ENCODE peak calls at places on chromosomes 7 and 10, in five cellular contexts. One of them, this sample, is unnamed.

GRCh38 chr7:97971120-97971989 is 18.6 kb downstream of the OCM2 start:
- DNase-seq in cardiac muscle cell: peak
- DNase-seq in heart right ventricle: peak
- DNase-seq in AG10803: peak
- DNase-seq in GM13976: peak
- DNase-seq in this sample: no peak

GRCh38 chr10:3542185-3542611 is 242.8 kb downstream of the KLF6 start:
- DNase-seq in cardiac muscle cell: no peak
- DNase-seq in GM13976: no peak
- DNase-seq in heart right ventricle: no peak
- DNase-seq in AG10803: peak
- DNase-seq in this sample: no peak

GRCh38 chr10:99266383-99266782 is 30.7 kb upstream of the HPSE2 start:
- DNase-seq in GM13976: no peak
- DNase-seq in heart right ventricle: no peak
- DNase-seq in cardiac muscle cell: no peak
- DNase-seq in AG10803: no peak
- DNase-seq in this sample: no peak

GRCh38 chr10:58754419-58755180 is 241.9 kb downstream of the BICC1 start:
- DNase-seq in GM13976: no peak
- DNase-seq in cardiac muscle cell: no peak
- DNase-seq in heart right ventricle: no peak
- DNase-seq in AG10803: peak
- DNase-seq in this sample: no peak

GRCh38 chr10:70309661-70310060 is 25.9 kb upstream of the NPFFR1 start:
- DNase-seq in AG10803: no peak
- DNase-seq in GM13976: no peak
- DNase-seq in cardiac muscle cell: no peak
- DNase-seq in heart right ventricle: no peak
- DNase-seq in this sample: no peak

GRCh38 chr10:51501396-51501795 is 198.0 kb downstream of the CSTF2T start:
- DNase-seq in cardiac muscle cell: no peak
- DNase-seq in AG10803: peak
- DNase-seq in heart right ventricle: no peak
- DNase-seq in GM13976: no peak
- DNase-seq in this sample: no peak

GRCh38 chr7:109246330-109247077 is 676.8 kb downstream of the DNAJB9 start:
- DNase-seq in GM13976: no peak
- DNase-seq in AG10803: peak
- DNase-seq in cardiac muscle cell: no peak
- DNase-seq in heart right ventricle: no peak
- DNase-seq in this sample: no peak

GRCh38 chr7:130148561-130148960 is 56.6 kb downstream of the TMEM209 start:
- DNase-seq in cardiac muscle cell: no peak
- DNase-seq in heart right ventricle: no peak
- DNase-seq in AG10803: peak
- DNase-seq in GM13976: no peak
- DNase-seq in this sample: no peak

GRCh38 chr7:90298145-90299038 is 22.7 kb downstream of the FAM237B start:
- DNase-seq in GM13976: peak
- DNase-seq in heart right ventricle: no peak
- DNase-seq in AG10803: peak
- DNase-seq in cardiac muscle cell: peak
- DNase-seq in this sample: no peak

GRCh38 chr7:105487559-105488218 is 34.4 kb downstream of the PUS7 start:
- DNase-seq in heart right ventricle: peak
- DNase-seq in cardiac muscle cell: no peak
- DNase-seq in GM13976: peak
- DNase-seq in AG10803: peak
- DNase-seq in this sample: no peak

GRCh38 chr10:11794566-11794965 is 28.6 kb upstream of the PROSER2 start:
- DNase-seq in cardiac muscle cell: no peak
- DNase-seq in GM13976: no peak
- DNase-seq in heart right ventricle: no peak
- DNase-seq in AG10803: no peak
- DNase-seq in this sample: no peak

GRCh38 chr7:49645296-49645695 is 128.1 kb upstream of the VWC2 start:
- DNase-seq in heart right ventricle: no peak
- DNase-seq in cardiac muscle cell: no peak
- DNase-seq in AG10803: no peak
- DNase-seq in GM13976: no peak
- DNase-seq in this sample: no peak

GRCh38 chr7:103341466-103341865 is 3.1 kb downstream of the DNAJC2 start:
- DNase-seq in cardiac muscle cell: no peak
- DNase-seq in heart right ventricle: no peak
- DNase-seq in GM13976: no peak
- DNase-seq in AG10803: no peak
- DNase-seq in this sample: no peak

GRCh38 chr7:135757719-135758411 is 9.3 kb upstream of the FAM180A start:
- DNase-seq in cardiac muscle cell: no peak
- DNase-seq in GM13976: no peak
- DNase-seq in heart right ventricle: peak
- DNase-seq in AG10803: peak
- DNase-seq in this sample: no peak

GRCh38 chr10:100364735-100365391 is 17.8 kb downstream of the SCD start:
- DNase-seq in heart right ventricle: peak
- DNase-seq in cardiac muscle cell: peak
- DNase-seq in GM13976: no peak
- DNase-seq in AG10803: peak
- DNase-seq in this sample: no peak

GRCh38 chr7:142915315-142915714 is 18.2 kb downstream of the TRPV5 start:
- DNase-seq in heart right ventricle: no peak
- DNase-seq in AG10803: no peak
- DNase-seq in cardiac muscle cell: no peak
- DNase-seq in GM13976: no peak
- DNase-seq in this sample: no peak

GRCh38 chr10:97573021-97573420 is 442 bp downstream of the ANKRD2 start:
- DNase-seq in heart right ventricle: no peak
- DNase-seq in GM13976: no peak
- DNase-seq in AG10803: peak
- DNase-seq in cardiac muscle cell: no peak
- DNase-seq in this sample: no peak

GRCh38 chr10:118592675-118593330 is 2.6 kb downstream of the PRLHR start:
- DNase-seq in AG10803: no peak
- DNase-seq in cardiac muscle cell: no peak
- DNase-seq in GM13976: no peak
- DNase-seq in heart right ventricle: no peak
- DNase-seq in this sample: no peak

GRCh38 chr10:110103921-110104461 is 96.2 kb downstream of the ADD3 start:
- DNase-seq in cardiac muscle cell: no peak
- DNase-seq in heart right ventricle: no peak
- DNase-seq in AG10803: peak
- DNase-seq in GM13976: no peak
- DNase-seq in this sample: no peak

GRCh38 chr7:79452032-79452494 is 1.4 kb downstream of the MAGI2 start:
- DNase-seq in heart right ventricle: peak
- DNase-seq in cardiac muscle cell: peak
- DNase-seq in GM13976: peak
- DNase-seq in AG10803: peak
- DNase-seq in this sample: peak

GRCh38 chr10:63496561-63496960 is 24.6 kb upstream of the REEP3 start:
- DNase-seq in GM13976: no peak
- DNase-seq in heart right ventricle: no peak
- DNase-seq in AG10803: no peak
- DNase-seq in cardiac muscle cell: no peak
- DNase-seq in this sample: no peak

GRCh38 chr7:93055543-93056107 is 62.2 kb downstream of the SAMD9 start:
- DNase-seq in cardiac muscle cell: peak
- DNase-seq in GM13976: peak
- DNase-seq in AG10803: peak
- DNase-seq in heart right ventricle: no peak
- DNase-seq in this sample: no peak

GRCh38 chr10:88763441-88763840 is 3.6 kb downstream of the LIPN start:
- DNase-seq in AG10803: peak
- DNase-seq in heart right ventricle: no peak
- DNase-seq in cardiac muscle cell: no peak
- DNase-seq in GM13976: no peak
- DNase-seq in this sample: no peak

DNA sequence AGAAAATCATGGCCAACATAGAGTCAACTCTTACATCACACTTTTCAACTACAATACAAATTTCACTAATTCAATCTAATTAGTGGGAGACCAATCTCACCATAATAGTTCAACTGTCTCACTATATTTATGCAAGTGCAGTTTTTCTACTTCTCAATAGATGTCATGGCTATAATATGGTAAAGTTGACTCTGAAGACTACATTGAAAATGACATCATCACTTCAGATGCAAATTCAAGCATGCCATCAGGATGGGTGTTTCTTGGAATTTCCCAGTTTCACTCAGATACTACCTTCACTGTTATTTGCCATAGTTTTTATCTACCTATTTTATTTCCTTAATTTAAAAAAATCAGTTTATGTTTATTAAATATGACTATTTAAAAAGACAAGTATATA is 67.1 kb downstream of the ABLIM1 start:
- DNase-seq in AG10803: no peak
- DNase-seq in GM13976: no peak
- DNase-seq in cardiac muscle cell: no peak
- DNase-seq in heart right ventricle: no peak
- DNase-seq in this sample: no peak
- TF ChIP-seq CTCF in AG10803: no peak
- TF ChIP-seq CTCF in GM13976: no peak
- TF ChIP-seq CTCF in cardiac muscle cell: no peak
- TF ChIP-seq CTCF in heart right ventricle: no peak
- TF ChIP-seq CTCF in this sample: no peak

DNA sequence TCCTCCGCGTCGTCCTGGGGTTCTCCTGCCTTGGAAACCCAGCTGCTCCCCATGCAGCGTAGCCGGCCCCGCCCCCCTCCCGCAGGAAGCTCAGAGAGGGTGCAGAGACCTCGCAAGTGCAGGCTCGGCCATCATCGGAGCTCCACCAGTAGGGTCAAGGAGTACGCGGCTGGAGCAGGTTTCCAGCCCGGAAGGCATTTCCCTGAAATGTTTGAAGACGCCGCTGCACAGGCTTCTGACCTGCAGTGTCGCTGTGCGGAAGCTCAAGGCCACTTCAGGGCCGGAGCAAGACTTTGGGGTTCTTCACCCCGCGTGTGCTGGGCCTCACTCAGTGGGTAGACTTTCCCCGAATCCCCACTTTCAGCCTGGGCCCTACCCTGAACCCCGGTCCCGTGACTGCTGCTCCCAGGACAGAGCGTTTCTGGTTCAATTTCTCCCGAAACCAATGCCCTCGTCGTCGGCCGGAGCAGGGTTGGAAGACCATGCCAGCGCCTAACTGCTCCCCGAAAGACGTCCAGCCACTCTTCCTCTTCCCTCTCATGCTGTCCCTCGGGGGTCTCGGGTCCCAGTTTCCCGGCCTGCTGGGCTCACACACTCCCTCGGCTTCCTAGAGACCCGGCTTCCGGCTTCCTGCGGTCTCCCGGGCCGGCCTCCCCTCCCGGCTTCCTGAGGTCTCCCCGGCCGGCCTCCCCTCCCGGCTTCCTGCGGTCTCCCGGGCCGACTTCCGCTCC is 52.1 kb downstream of the INSIG1 start:
- DNase-seq in heart right ventricle: no peak
- DNase-seq in AG10803: no peak
- DNase-seq in GM13976: peak
- DNase-seq in cardiac muscle cell: no peak
- DNase-seq in this sample: no peak
- TF ChIP-seq CTCF in heart right ventricle: no peak
- TF ChIP-seq CTCF in AG10803: no peak
- TF ChIP-seq CTCF in GM13976: no peak
- TF ChIP-seq CTCF in cardiac muscle cell: no peak
- TF ChIP-seq CTCF in this sample: no peak

DNA sequence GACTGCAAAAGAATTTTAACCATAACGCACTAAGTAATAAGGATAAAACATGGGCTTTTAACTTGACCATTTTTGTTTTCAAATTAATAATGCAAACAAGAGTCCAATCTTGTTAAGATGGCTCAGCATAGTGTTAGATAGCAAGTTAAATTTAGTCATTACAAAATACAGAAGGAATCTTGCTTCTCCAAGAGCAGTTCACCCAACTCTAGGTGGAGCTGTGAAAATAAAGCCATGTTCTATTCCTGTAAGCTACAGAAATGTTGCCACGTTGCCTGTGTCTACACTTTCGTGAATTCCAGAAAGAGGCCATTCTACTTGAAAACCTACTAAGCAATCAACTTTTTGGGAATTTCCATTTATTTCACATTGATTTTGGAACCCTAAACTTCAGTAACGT is 191.9 kb downstream of the SFMBT2 start:
- DNase-seq in cardiac muscle cell: peak
- DNase-seq in AG10803: no peak
- DNase-seq in heart right ventricle: no peak
- DNase-seq in GM13976: no peak
- DNase-seq in this sample: no peak
- TF ChIP-seq CTCF in cardiac muscle cell: no peak
- TF ChIP-seq CTCF in AG10803: no peak
- TF ChIP-seq CTCF in heart right ventricle: no peak
- TF ChIP-seq CTCF in GM13976: no peak
- TF ChIP-seq CTCF in this sample: no peak

GRCh38 chr7:132475669-132476116 is 100.6 kb downstream of the PLXNA4 start:
- DNase-seq in GM13976: no peak
- DNase-seq in heart right ventricle: no peak
- DNase-seq in cardiac muscle cell: peak
- DNase-seq in AG10803: no peak
- DNase-seq in this sample: no peak

GRCh38 chr7:132480534-132480933 is 95.7 kb downstream of the PLXNA4 start:
- DNase-seq in heart right ventricle: peak
- DNase-seq in GM13976: no peak
- DNase-seq in AG10803: no peak
- DNase-seq in cardiac muscle cell: no peak
- DNase-seq in this sample: no peak

GRCh38 chr7:132472463-132473120 is 103.7 kb downstream of the PLXNA4 start:
- DNase-seq in cardiac muscle cell: peak
- DNase-seq in heart right ventricle: peak
- DNase-seq in AG10803: peak
- DNase-seq in GM13976: no peak
- DNase-seq in this sample: no peak

GRCh38 chr7:132476541-132476940 is 99.7 kb downstream of the PLXNA4 start:
- DNase-seq in GM13976: no peak
- DNase-seq in AG10803: no peak
- DNase-seq in heart right ventricle: no peak
- DNase-seq in cardiac muscle cell: no peak
- DNase-seq in this sample: no peak

DNA sequence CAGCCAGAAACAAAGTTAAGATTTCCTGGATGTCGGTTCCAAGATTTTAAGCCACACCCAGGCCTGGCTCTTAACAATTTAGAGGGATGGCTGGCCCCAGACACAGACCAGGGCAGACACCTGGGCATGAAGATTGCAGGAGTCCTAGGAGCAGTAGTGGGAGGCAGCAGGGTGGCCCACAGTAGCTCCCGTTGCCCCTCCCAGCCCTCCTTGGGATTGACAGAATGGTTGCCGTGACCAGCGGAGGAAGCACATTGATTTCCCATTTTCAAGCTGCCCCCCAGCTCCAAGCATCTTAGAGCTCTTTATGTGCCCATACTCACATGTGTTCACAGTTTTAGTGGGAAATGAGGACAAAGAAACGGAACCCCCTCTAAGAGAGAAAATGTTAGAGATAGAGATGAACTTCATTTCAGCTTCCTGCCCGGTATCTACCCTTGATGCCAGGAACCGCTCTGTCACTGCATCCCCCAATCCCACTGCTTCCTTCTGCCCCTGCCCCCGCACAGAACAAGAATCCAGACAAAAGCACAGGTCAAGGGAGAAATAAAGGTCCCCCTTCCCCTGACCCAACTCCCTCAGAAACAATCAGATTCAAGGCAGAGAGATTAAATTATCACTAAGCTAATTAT is 101.1 kb downstream of the PLXNA4 start:
- DNase-seq in cardiac muscle cell: no peak
- DNase-seq in heart right ventricle: no peak
- DNase-seq in AG10803: no peak
- DNase-seq in GM13976: no peak
- DNase-seq in this sample: no peak
- TF ChIP-seq CTCF in cardiac muscle cell: no peak
- TF ChIP-seq CTCF in heart right ventricle: no peak
- TF ChIP-seq CTCF in AG10803: no peak
- TF ChIP-seq CTCF in GM13976: no peak
- TF ChIP-seq CTCF in this sample: no peak

This sample was measured in esophagus muscularis mucosa.